ENCODE peak calls at places on chromosomes 5 and 9, in six cellular contexts. V, B, R, Z, T and N are unnamed samples.

GRCh38 chr9:87824216-87824875 is 58.3 kb upstream of the SPATA31E1 start:
- DNase-seq in V (no peak), T (no peak), R (no peak), Z (no peak), B (peak), N (no peak)

GRCh38 chr5:10301842-10302610 is 5.7 kb downstream of the CMBL start:
- DNase-seq in T (no peak), R (no peak), B (no peak), Z (no peak), V (no peak), N (no peak)

GRCh38 chr9:121675969-121676822 is 24.8 kb downstream of the DAB2IP start:
- DNase-seq in V (no peak), T (peak), B (no peak), Z (peak), R (no peak), N (no peak)

GRCh38 chr5:179858241-179858585 is 404 bp downstream of the MRNIP start:
- DNase-seq in Z (no peak), V (peak), B (no peak), R (no peak), T (no peak), N (no peak)

GRCh38 chr5:55232985-55233928 is at the start of gene CCNO:
- DNase-seq in V (peak), R (peak), Z (peak), T (peak), B (peak), N (peak)

GRCh38 chr9:86749530-86750275 is 197.6 kb downstream of the GAS1 start:
- DNase-seq in T (no peak), R (no peak), V (peak), Z (peak), B (no peak), N (no peak)

GRCh38 chr9:80285325-80285724 is 713.6 kb downstream of the TLE4 start:
- DNase-seq in V (peak), B (no peak), R (no peak), Z (peak), T (no peak), N (no peak)

GRCh38 chr5:165224366-165224765 is 1718.9 kb downstream of the MAT2B start:
- DNase-seq in T (no peak), B (no peak), Z (no peak), V (no peak), R (no peak), N (no peak)

GRCh38 chr5:4212981-4213819 is 617.6 kb downstream of the IRX1 start:
- DNase-seq in Z (no peak), V (no peak), B (no peak), R (peak), T (no peak), N (no peak)

GRCh38 chr9:90965911-90966290 is 164.3 kb downstream of the SYK start:
- DNase-seq in V (no peak), R (no peak), B (no peak), Z (no peak), T (no peak), N (no peak)
- H4K91ac ChIP-seq in V (no peak), R (no peak), B (no peak), Z (no peak), T (no peak), N (no peak)

GRCh38 chr5:158796812-158797497 is 302.8 kb downstream of the EBF1 start:
- DNase-seq in T (no peak), V (no peak), R (no peak), B (no peak), Z (no peak), N (no peak)
- H4K91ac ChIP-seq in T (no peak), V (no peak), R (no peak), B (no peak), Z (no peak), N (no peak)

GRCh38 chr9:68717554-68718453 is 12.8 kb downstream of the PIP5K1B start:
- DNase-seq in Z (no peak), R (no peak), T (no peak), B (no peak), V (no peak), N (no peak)
- H4K91ac ChIP-seq in Z (no peak), R (no peak), T (no peak), B (no peak), V (no peak), N (no peak)

DNA sequence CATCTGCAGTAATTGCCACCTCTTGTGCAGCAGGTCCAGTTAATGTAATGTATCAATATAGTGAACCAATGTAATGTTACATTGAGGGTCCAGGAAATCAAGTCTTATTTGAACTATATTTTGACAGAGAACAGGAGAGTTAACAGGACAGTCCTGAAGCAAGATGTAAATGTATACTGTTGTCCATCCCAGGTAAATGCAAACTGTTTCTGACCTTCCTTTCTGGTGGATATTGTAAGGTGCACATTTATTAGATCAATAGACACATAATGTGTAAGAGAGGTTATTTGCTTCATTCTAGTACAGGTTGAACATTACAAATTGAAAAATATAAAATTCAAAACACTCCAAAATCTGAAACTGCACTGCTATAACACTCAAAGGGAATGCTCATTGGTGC is 23.4 kb upstream of the FBXW11 start:
- DNase-seq in V (no peak), T (no peak), B (no peak), Z (no peak), R (no peak), N (no peak)
- H4K91ac ChIP-seq in V (no peak), T (no peak), B (no peak), Z (no peak), R (no peak), N (no peak)

GRCh38 chr9:89996106-89996505 is 391.3 kb downstream of the GADD45G start:
- DNase-seq in Z (no peak), R (no peak), T (no peak), V (no peak), B (no peak), N (no peak)

GRCh38 chr9:89993678-89994630 is 389.1 kb downstream of the GADD45G start:
- DNase-seq in V (no peak), B (no peak), Z (peak), R (no peak), T (peak), N (no peak)

GRCh38 chr9:89999176-89999533 is 394.3 kb downstream of the GADD45G start:
- DNase-seq in T (no peak), Z (no peak), B (no peak), R (no peak), V (no peak), N (no peak)

GRCh38 chr9:89994988-89995613 is 390.3 kb downstream of the GADD45G start:
- DNase-seq in R (no peak), Z (no peak), V (no peak), B (no peak), T (no peak), N (no peak)

DNA sequence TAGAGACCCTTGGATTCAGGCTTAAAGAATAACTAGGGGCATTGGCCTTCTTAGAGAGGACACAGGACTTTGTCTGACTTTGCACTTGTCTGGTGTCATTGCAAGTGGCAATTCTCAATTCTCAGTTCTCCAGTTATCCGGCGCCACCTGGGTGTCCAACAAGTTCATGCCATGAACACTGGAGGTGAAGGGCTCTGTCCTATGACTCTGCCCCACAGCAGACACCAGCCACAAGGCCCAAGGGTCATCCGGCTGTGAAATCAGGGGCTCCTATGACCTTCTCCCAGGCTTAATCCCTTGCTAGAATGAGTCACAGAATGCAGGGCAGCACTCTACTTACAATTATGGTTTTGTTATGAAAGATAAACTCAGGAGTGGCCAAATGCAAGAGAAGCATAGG is 391.9 kb downstream of the GADD45G start:
- DNase-seq in V (no peak), Z (no peak), T (no peak), R (no peak), B (no peak), N (no peak)
- H4K91ac ChIP-seq in V (no peak), Z (no peak), T (peak), R (no peak), B (no peak), N (no peak)

GRCh38 chr5:95406426-95407093 is 15.4 kb downstream of the FAM81B start:
- DNase-seq in R (no peak), B (no peak), V (no peak), Z (no peak), T (no peak), N (no peak)
- H4K91ac ChIP-seq in R (no peak), B (no peak), V (no peak), Z (no peak), T (peak), N (no peak)

DNA sequence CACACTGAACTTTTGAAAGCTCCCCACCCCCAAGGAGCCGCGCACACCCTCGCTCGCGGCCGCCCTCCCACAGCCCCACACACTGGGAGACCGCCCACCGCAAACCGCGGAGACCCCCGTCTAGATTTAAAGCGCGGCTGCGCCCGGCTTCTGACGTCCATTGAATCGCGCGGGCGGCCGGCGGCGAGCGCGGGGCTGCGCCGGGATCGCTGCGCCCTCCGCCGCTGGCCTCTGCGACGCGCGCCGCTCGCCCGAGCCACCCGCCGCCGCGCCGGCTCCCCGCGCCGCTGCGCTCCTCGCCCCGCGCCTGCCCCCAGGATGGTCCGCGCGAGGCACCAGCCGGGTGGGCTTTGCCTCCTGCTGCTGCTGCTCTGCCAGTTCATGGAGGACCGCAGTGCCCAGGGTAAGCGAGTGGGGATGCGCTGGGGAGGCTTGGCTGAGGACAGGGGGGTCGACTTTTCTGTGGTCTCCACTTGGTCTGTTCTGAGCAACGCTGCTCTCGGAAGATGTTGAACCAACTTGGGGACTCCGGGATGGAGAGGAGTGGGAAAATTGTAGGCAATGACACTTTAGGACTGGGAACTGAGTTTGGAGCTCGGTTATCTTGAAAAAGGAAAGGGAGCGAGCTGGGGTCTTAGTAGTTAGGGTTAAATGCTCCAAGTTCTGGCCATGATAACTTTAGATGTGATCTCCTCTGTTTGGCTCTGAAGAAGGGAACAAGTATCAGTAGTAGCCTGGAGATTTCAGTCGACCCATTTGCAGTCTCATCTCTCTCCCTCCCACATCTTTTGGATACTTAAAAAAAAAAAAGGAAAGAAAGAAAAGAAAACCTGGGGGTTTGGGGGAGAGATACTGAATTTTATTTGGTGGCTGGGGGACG is at the start of gene FST:
- DNase-seq in B (peak), V (peak), R (peak), T (no peak), Z (peak), N (peak)
- H4K91ac ChIP-seq in B (no peak), V (peak), R (no peak), T (peak), Z (peak), N (peak)

GRCh38 chr9:128610889-128611288 is 45.8 kb downstream of the DYNC2I2 start:
- DNase-seq in T (no peak), R (no peak), V (no peak), Z (no peak), B (no peak), N (no peak)

GRCh38 chr9:128611600-128612394 is 44.9 kb downstream of the DYNC2I2 start:
- DNase-seq in Z (no peak), V (no peak), B (no peak), T (no peak), R (no peak), N (no peak)

GRCh38 chr9:128603697-128604096 is 51.3 kb downstream of the SPTAN1 start:
- DNase-seq in V (no peak), T (no peak), R (no peak), B (no peak), Z (no peak), N (no peak)

DNA sequence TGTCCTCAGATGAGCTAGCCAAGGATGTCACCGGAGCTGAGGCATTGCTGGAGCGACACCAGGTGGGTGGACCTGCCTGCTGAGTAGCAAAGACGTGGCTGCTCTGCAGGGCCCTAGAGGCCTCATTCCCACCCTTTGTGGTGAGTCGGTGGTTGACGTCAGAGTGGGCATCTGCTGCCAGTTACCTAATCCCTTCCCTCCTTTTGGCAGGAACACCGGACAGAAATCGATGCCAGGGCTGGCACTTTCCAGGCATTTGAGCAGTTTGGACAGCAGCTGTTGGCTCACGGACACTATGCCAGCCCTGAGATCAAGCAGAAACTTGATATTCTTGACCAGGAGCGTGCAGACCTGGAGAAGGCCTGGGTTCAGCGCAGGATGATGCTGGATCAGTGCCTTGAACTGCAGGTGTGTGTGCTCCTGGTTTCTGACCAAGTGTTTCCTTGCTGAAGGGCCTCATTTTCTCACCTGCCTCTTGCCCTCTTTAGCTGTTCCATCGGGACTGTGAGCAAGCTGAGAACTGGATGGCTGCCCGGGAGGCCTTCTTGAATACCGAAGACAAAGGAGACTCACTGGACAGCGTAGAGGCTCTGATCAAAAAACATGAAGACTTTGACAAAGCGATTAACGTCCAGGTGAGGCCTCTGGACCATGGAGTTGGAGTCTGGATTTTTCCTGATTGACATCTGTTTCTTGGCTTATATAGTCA is 48.9 kb downstream of the DYNC2I2 start:
- DNase-seq in B (no peak), V (peak), R (no peak), T (no peak), Z (no peak), N (no peak)
- H4K91ac ChIP-seq in B (no peak), V (no peak), R (no peak), T (no peak), Z (no peak), N (no peak)